ENCODE peak calls at places on chromosome 10, in eight cellular contexts. One of them, this sample, is unnamed.
A peak's percentile ranks its signal among the peaks of the same experiment; 100 is the strongest.

GRCh38 chr10:16788778-16789177 is 28.4 kb downstream of the RSU1 start:
- DNase-seq in uterus: no peak
- DNase-seq in suprapubic skin: no peak
- DNase-seq in esophagus muscularis mucosa: no peak
- DNase-seq in WTC11: no peak
- DNase-seq in choroid plexus epithelial cell: no peak
- DNase-seq in HCT116: no peak
- DNase-seq in GM10248: no peak
- DNase-seq in this sample: no peak

GRCh38 chr10:73131913-73132686 is 21.8 kb downstream of the NUDT13 start:
- DNase-seq in uterus: no peak
- DNase-seq in suprapubic skin: no peak
- DNase-seq in esophagus muscularis mucosa: no peak
- DNase-seq in WTC11: no peak
- DNase-seq in choroid plexus epithelial cell: no peak
- DNase-seq in HCT116: no peak
- DNase-seq in GM10248: no peak
- DNase-seq in this sample: no peak

GRCh38 chr10:74058658-74059057 is 60.7 kb downstream of the VCL start:
- DNase-seq in uterus: no peak
- DNase-seq in suprapubic skin: no peak
- DNase-seq in esophagus muscularis mucosa: no peak
- DNase-seq in WTC11: no peak
- DNase-seq in choroid plexus epithelial cell: peak; percentile 68
- DNase-seq in HCT116: peak; percentile 18
- DNase-seq in GM10248: peak; percentile 29
- DNase-seq in this sample: no peak

GRCh38 chr10:18079665-18080295 is 60.4 kb upstream of the CACNB2 start:
- DNase-seq in uterus: no peak
- DNase-seq in suprapubic skin: no peak
- DNase-seq in esophagus muscularis mucosa: no peak
- DNase-seq in WTC11: no peak
- DNase-seq in choroid plexus epithelial cell: peak; percentile 29
- DNase-seq in HCT116: no peak
- DNase-seq in GM10248: no peak
- DNase-seq in this sample: no peak

GRCh38 chr10:21265622-21266021 is 259.9 kb downstream of the SKIDA1 start:
- DNase-seq in uterus: no peak
- DNase-seq in suprapubic skin: no peak
- DNase-seq in esophagus muscularis mucosa: no peak
- DNase-seq in WTC11: no peak
- DNase-seq in choroid plexus epithelial cell: peak; percentile 77
- DNase-seq in HCT116: no peak
- DNase-seq in GM10248: no peak
- DNase-seq in this sample: no peak

GRCh38 chr10:7626283-7626682 is 40.5 kb downstream of the ITIH5 start:
- DNase-seq in uterus: peak; percentile 36
- DNase-seq in suprapubic skin: no peak
- DNase-seq in esophagus muscularis mucosa: no peak
- DNase-seq in WTC11: no peak
- DNase-seq in choroid plexus epithelial cell: no peak
- DNase-seq in HCT116: no peak
- DNase-seq in GM10248: no peak
- DNase-seq in this sample: no peak

GRCh38 chr10:28661035-28661434 is 16.3 kb upstream of the BAMBI start:
- DNase-seq in uterus: no peak
- DNase-seq in suprapubic skin: no peak
- DNase-seq in esophagus muscularis mucosa: no peak
- DNase-seq in WTC11: no peak
- DNase-seq in choroid plexus epithelial cell: peak; percentile 92
- DNase-seq in HCT116: no peak
- DNase-seq in GM10248: no peak
- DNase-seq in this sample: no peak

GRCh38 chr10:89813546-89813945 is 112.2 kb downstream of the KIF20B start:
- DNase-seq in uterus: no peak
- DNase-seq in suprapubic skin: no peak
- DNase-seq in esophagus muscularis mucosa: no peak
- DNase-seq in WTC11: no peak
- DNase-seq in choroid plexus epithelial cell: no peak
- DNase-seq in HCT116: no peak
- DNase-seq in GM10248: no peak
- DNase-seq in this sample: no peak

GRCh38 chr10:24463683-24464426 is 254.9 kb downstream of the KIAA1217 start:
- DNase-seq in uterus: peak; percentile 46
- DNase-seq in suprapubic skin: no peak
- DNase-seq in esophagus muscularis mucosa: no peak
- DNase-seq in WTC11: no peak
- DNase-seq in choroid plexus epithelial cell: peak; percentile 83
- DNase-seq in HCT116: no peak
- DNase-seq in GM10248: peak; percentile 51
- DNase-seq in this sample: no peak

GRCh38 chr10:103668351-103669242 is 175.1 kb downstream of the NEURL1 start:
- DNase-seq in uterus: peak; percentile 86
- DNase-seq in suprapubic skin: peak; percentile 92
- DNase-seq in esophagus muscularis mucosa: no peak
- DNase-seq in WTC11: no peak
- DNase-seq in choroid plexus epithelial cell: peak; percentile 54
- DNase-seq in HCT116: no peak
- DNase-seq in GM10248: peak; percentile 65
- DNase-seq in this sample: no peak

GRCh38 chr10:44463511-44464121 is 78.7 kb upstream of the CXCL12 start:
- DNase-seq in uterus: no peak
- DNase-seq in suprapubic skin: no peak
- DNase-seq in esophagus muscularis mucosa: peak; percentile 66
- DNase-seq in WTC11: no peak
- DNase-seq in choroid plexus epithelial cell: no peak
- DNase-seq in HCT116: no peak
- DNase-seq in GM10248: no peak
- DNase-seq in this sample: no peak

GRCh38 chr10:28266449-28267224 is 36.2 kb downstream of the MPP7 start:
- DNase-seq in uterus: no peak
- DNase-seq in suprapubic skin: no peak
- DNase-seq in esophagus muscularis mucosa: peak; percentile 39
- DNase-seq in WTC11: no peak
- DNase-seq in choroid plexus epithelial cell: no peak
- DNase-seq in HCT116: no peak
- DNase-seq in GM10248: no peak
- DNase-seq in this sample: no peak

GRCh38 chr10:3873728-3874461 is 88.9 kb upstream of the KLF6 start:
- DNase-seq in uterus: no peak
- DNase-seq in suprapubic skin: no peak
- DNase-seq in esophagus muscularis mucosa: no peak
- DNase-seq in WTC11: no peak
- DNase-seq in choroid plexus epithelial cell: peak; percentile 92
- DNase-seq in HCT116: peak; percentile 51
- DNase-seq in GM10248: peak; percentile 79
- DNase-seq in this sample: no peak

GRCh38 chr10:48516878-48517277 is 88.0 kb downstream of the ARHGAP22 start:
- DNase-seq in uterus: no peak
- DNase-seq in suprapubic skin: peak; percentile 35
- DNase-seq in esophagus muscularis mucosa: no peak
- DNase-seq in WTC11: no peak
- DNase-seq in choroid plexus epithelial cell: no peak
- DNase-seq in HCT116: no peak
- DNase-seq in GM10248: no peak
- DNase-seq in this sample: peak; percentile 71

GRCh38 chr10:87505366-87506113 is 847 bp downstream of the MINPP1 start:
- DNase-seq in uterus: peak; percentile 27
- DNase-seq in suprapubic skin: no peak
- DNase-seq in esophagus muscularis mucosa: no peak
- DNase-seq in WTC11: peak; percentile 65
- DNase-seq in choroid plexus epithelial cell: peak; percentile 62
- DNase-seq in HCT116: peak; percentile 10
- DNase-seq in GM10248: peak; percentile 76
- DNase-seq in this sample: no peak

GRCh38 chr10:114856544-114857287 is 35.1 kb downstream of the FHIP2A start:
- DNase-seq in uterus: no peak
- DNase-seq in suprapubic skin: no peak
- DNase-seq in esophagus muscularis mucosa: no peak
- DNase-seq in WTC11: no peak
- DNase-seq in choroid plexus epithelial cell: peak; percentile 93
- DNase-seq in HCT116: no peak
- DNase-seq in GM10248: no peak
- DNase-seq in this sample: no peak

GRCh38 chr10:87656431-87657072 is 3.1 kb upstream of the PAPSS2 start:
- DNase-seq in uterus: no peak
- DNase-seq in suprapubic skin: no peak
- DNase-seq in esophagus muscularis mucosa: no peak
- DNase-seq in WTC11: no peak
- DNase-seq in choroid plexus epithelial cell: peak; percentile 73
- DNase-seq in HCT116: no peak
- DNase-seq in GM10248: peak; percentile 63
- DNase-seq in this sample: no peak

GRCh38 chr10:124290095-124290795 is 128.5 kb downstream of the OAT start:
- DNase-seq in uterus: no peak
- DNase-seq in suprapubic skin: peak; percentile 76
- DNase-seq in esophagus muscularis mucosa: no peak
- DNase-seq in WTC11: peak; percentile 7
- DNase-seq in choroid plexus epithelial cell: peak; percentile 67
- DNase-seq in HCT116: no peak
- DNase-seq in GM10248: peak; percentile 54
- DNase-seq in this sample: peak; percentile 91

GRCh38 chr10:69362471-69362954 is 54.2 kb downstream of the TACR2 start:
- DNase-seq in uterus: peak; percentile 31
- DNase-seq in suprapubic skin: no peak
- DNase-seq in esophagus muscularis mucosa: no peak
- DNase-seq in WTC11: no peak
- DNase-seq in choroid plexus epithelial cell: peak; percentile 52
- DNase-seq in HCT116: no peak
- DNase-seq in GM10248: no peak
- DNase-seq in this sample: no peak

GRCh38 chr10:60238408-60239100 is 151.1 kb downstream of the ANK3 start:
- DNase-seq in uterus: no peak
- DNase-seq in suprapubic skin: no peak
- DNase-seq in esophagus muscularis mucosa: no peak
- DNase-seq in WTC11: peak; percentile 36
- DNase-seq in choroid plexus epithelial cell: peak; percentile 81
- DNase-seq in HCT116: peak; percentile 2
- DNase-seq in GM10248: peak; percentile 46
- DNase-seq in this sample: no peak

GRCh38 chr10:24503627-24504320 is 219.9 kb downstream of the ARHGAP21 start:
- DNase-seq in uterus: no peak
- DNase-seq in suprapubic skin: no peak
- DNase-seq in esophagus muscularis mucosa: no peak
- DNase-seq in WTC11: peak; percentile 74
- DNase-seq in choroid plexus epithelial cell: peak; percentile 62
- DNase-seq in HCT116: peak; percentile 48
- DNase-seq in GM10248: peak; percentile 50
- DNase-seq in this sample: no peak

GRCh38 chr10:102628451-102628911 is 15.8 kb upstream of the TRIM8 start:
- DNase-seq in uterus: peak; percentile 53
- DNase-seq in suprapubic skin: no peak
- DNase-seq in esophagus muscularis mucosa: no peak
- DNase-seq in WTC11: no peak
- DNase-seq in choroid plexus epithelial cell: no peak
- DNase-seq in HCT116: no peak
- DNase-seq in GM10248: no peak
- DNase-seq in this sample: no peak
- TF ChIP-seq CTCF in uterus: no peak
- TF ChIP-seq CTCF in suprapubic skin: no peak
- TF ChIP-seq CTCF in esophagus muscularis mucosa: no peak
- TF ChIP-seq CTCF in WTC11: no peak
- TF ChIP-seq CTCF in choroid plexus epithelial cell: peak; percentile 27
- TF ChIP-seq CTCF in HCT116: no peak
- TF ChIP-seq CTCF in GM10248: no peak
- TF ChIP-seq CTCF in this sample: no peak

GRCh38 chr10:96743988-96744585 is 23.8 kb upstream of the PIK3AP1 start:
- DNase-seq in uterus: no peak
- DNase-seq in suprapubic skin: peak; percentile 7
- DNase-seq in esophagus muscularis mucosa: no peak
- DNase-seq in WTC11: no peak
- DNase-seq in choroid plexus epithelial cell: peak; percentile 65
- DNase-seq in HCT116: no peak
- DNase-seq in GM10248: no peak
- DNase-seq in this sample: no peak
- TF ChIP-seq CTCF in uterus: no peak
- TF ChIP-seq CTCF in suprapubic skin: no peak
- TF ChIP-seq CTCF in esophagus muscularis mucosa: no peak
- TF ChIP-seq CTCF in WTC11: no peak
- TF ChIP-seq CTCF in choroid plexus epithelial cell: peak; percentile 60
- TF ChIP-seq CTCF in HCT116: peak; percentile 41
- TF ChIP-seq CTCF in GM10248: peak; percentile 54
- TF ChIP-seq CTCF in this sample: peak; percentile 2

DNA sequence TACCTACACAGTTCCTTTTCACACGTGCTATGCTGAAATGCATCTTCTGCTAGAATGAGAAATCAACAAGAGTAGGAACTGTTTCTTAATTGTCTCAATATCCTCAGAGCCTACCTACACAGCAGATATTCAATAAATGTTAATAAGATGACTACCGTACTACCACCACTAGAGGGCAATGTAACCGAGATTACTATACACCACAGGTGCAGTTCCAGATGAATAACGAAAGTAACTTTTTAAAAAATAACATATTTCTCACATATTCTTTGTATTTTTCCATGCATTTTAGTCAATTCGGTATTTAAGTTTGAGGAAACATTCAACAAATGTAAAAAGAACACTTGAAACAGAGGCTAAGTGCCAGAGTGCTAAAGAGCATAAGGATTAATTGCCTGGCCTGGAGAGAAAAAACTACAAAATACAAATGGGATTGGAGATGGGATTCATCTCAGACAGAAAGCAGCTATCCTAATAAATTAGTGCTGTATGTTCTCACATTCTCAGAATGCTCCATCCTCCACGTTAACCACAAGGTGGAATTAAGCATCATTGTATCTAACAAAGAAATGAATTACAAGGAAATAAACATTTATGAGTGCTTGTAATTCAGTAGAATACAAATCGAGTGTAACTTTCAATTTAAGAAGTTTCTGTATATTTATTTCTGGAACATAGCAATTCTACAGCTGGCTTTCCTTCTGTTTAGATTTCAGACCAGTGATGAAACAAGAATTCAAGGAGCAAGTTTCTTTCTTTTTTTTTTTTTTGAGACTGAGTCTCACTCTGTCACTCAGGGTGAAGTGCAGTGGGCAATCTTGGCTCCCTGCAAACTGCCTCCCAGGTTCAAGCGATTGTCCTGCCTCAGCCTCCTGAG is 20.3 kb upstream of the HECTD2 start:
- DNase-seq in uterus: no peak
- DNase-seq in suprapubic skin: no peak
- DNase-seq in esophagus muscularis mucosa: no peak
- DNase-seq in WTC11: no peak
- DNase-seq in choroid plexus epithelial cell: peak; percentile 82
- DNase-seq in HCT116: peak; percentile 37
- DNase-seq in GM10248: peak; percentile 33
- DNase-seq in this sample: no peak
- TF ChIP-seq CTCF in uterus: peak; percentile 65
- TF ChIP-seq CTCF in suprapubic skin: peak; percentile 29
- TF ChIP-seq CTCF in esophagus muscularis mucosa: peak; percentile 56
- TF ChIP-seq CTCF in WTC11: peak; percentile 51
- TF ChIP-seq CTCF in choroid plexus epithelial cell: peak; percentile 52
- TF ChIP-seq CTCF in HCT116: peak; percentile 65
- TF ChIP-seq CTCF in GM10248: peak; percentile 52
- TF ChIP-seq CTCF in this sample: peak; percentile 78

DNA sequence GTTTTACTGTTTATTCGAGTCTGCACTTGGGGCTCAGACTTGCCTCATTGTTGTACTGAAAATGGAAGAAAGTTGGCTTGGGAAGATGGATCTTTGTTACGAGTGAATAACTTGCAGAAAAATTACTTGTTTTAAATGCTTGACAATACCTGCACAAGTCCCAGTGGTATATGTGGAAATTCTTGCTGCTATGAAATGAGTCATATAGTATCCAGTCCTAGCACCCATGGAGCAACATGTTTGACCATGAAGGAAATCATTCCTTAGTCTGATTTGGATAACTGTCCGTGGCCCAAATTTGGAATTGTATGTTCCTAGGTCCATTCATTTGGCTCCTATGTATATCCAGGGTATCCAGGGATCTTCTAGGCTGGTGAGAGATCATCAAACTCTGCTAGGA is 1096.8 kb downstream of the KCNMA1 start:
- DNase-seq in uterus: no peak
- DNase-seq in suprapubic skin: no peak
- DNase-seq in esophagus muscularis mucosa: no peak
- DNase-seq in WTC11: no peak
- DNase-seq in choroid plexus epithelial cell: peak; percentile 23
- DNase-seq in HCT116: no peak
- DNase-seq in GM10248: no peak
- DNase-seq in this sample: no peak
- TF ChIP-seq CTCF in uterus: no peak
- TF ChIP-seq CTCF in suprapubic skin: no peak
- TF ChIP-seq CTCF in esophagus muscularis mucosa: no peak
- TF ChIP-seq CTCF in WTC11: no peak
- TF ChIP-seq CTCF in choroid plexus epithelial cell: no peak
- TF ChIP-seq CTCF in HCT116: no peak
- TF ChIP-seq CTCF in GM10248: no peak
- TF ChIP-seq CTCF in this sample: no peak